ENCODE peak calls at places on chromosomes 5 and 9, in six cellular contexts. B is heart right ventricle; K is tibial nerve; H is mesendoderm; X is CD4-positive, CD25-positive, alpha-beta regulatory T cell; D is mammary epithelial cell. G is an unnamed sample.

GRCh38 chr5:81147011-81147594 is 86.0 kb upstream of the CKMT2 start:
- DNase-seq in B (no peak), K (no peak), H (no peak), X (no peak), D (no peak), G (no peak)

GRCh38 chr5:177389368-177390169 is 5.3 kb downstream of the SLC34A1 start:
- DNase-seq in B (no peak), K (no peak), H (peak; percentile 69), X (peak; percentile 30), D (peak; percentile 96), G (peak; percentile 67)

GRCh38 chr5:10684303-10685086 is 76.5 kb downstream of the DAP start:
- DNase-seq in B (no peak), K (no peak), H (no peak), X (no peak), D (peak; percentile 76), G (no peak)

GRCh38 chr5:108339220-108339619 is 42.7 kb downstream of the FBXL17 start:
- DNase-seq in B (no peak), K (no peak), H (peak; percentile 10), X (no peak), D (no peak), G (no peak)

GRCh38 chr9:69675563-69675962 is 3.4 kb upstream of the APBA1 start:
- DNase-seq in B (no peak), K (no peak), H (no peak), X (no peak), D (no peak), G (no peak)

GRCh38 chr5:100131161-100131560 is 404.0 kb upstream of the FAM174A start:
- DNase-seq in B (no peak), K (no peak), H (no peak), X (no peak), D (no peak), G (no peak)

GRCh38 chr5:17189381-17190036 is 27.9 kb upstream of the BASP1 start:
- DNase-seq in B (peak; percentile 70), K (peak; percentile 73), H (peak; percentile 93), X (peak; percentile 3), D (peak; percentile 52), G (peak; percentile 89)

GRCh38 chr9:19922476-19923118 is 133.8 kb upstream of the SLC24A2 start:
- DNase-seq in B (no peak), K (no peak), H (peak; percentile 81), X (no peak), D (peak; percentile 51), G (peak; percentile 75)

GRCh38 chr5:157180374-157181264 is at the start of gene ITK:
- DNase-seq in B (no peak), K (no peak), H (no peak), X (peak; percentile 38), D (no peak), G (no peak)

GRCh38 chr9:131875828-131876485 is 136.1 kb upstream of the RAPGEF1 start:
- DNase-seq in B (no peak), K (no peak), H (no peak), X (no peak), D (peak; percentile 23), G (no peak)

GRCh38 chr9:135098400-135099105 is 11.1 kb downstream of the OLFM1 start:
- DNase-seq in B (no peak), K (no peak), H (peak; percentile 79), X (no peak), D (peak; percentile 6), G (peak; percentile 85)

GRCh38 chr5:93800988-93801811 is 59.8 kb upstream of the POU5F2 start:
- DNase-seq in B (no peak), K (no peak), H (peak; percentile 35), X (no peak), D (peak; percentile 65), G (peak; percentile 53)

GRCh38 chr5:157610990-157611389 is 35.4 kb upstream of the ADAM19 start:
- DNase-seq in B (no peak), K (no peak), H (peak; percentile 91), X (no peak), D (no peak), G (no peak)

GRCh38 chr9:136835162-136835931 is 6.9 kb upstream of the AJM1 start:
- DNase-seq in B (peak; percentile 11), K (no peak), H (no peak), X (no peak), D (no peak), G (no peak)

GRCh38 chr9:19642256-19642655 is 146.6 kb downstream of the SLC24A2 start:
- DNase-seq in B (no peak), K (no peak), H (no peak), X (no peak), D (no peak), G (peak; percentile 11)

GRCh38 chr9:127083133-127083532 is 39.3 kb downstream of the ANGPTL2 start:
- DNase-seq in B (no peak), K (no peak), H (no peak), X (no peak), D (no peak), G (no peak)

GRCh38 chr5:77718934-77719610 is 57.1 kb downstream of the TBCA start:
- DNase-seq in B (no peak), K (no peak), H (no peak), X (no peak), D (no peak), G (no peak)

GRCh38 chr9:89077519-89077918 is 86.3 kb downstream of the S1PR3 start:
- DNase-seq in B (no peak), K (no peak), H (no peak), X (no peak), D (no peak), G (no peak)

GRCh38 chr9:84394036-84394435 is 53.5 kb upstream of the SLC28A3 start:
- DNase-seq in B (no peak), K (no peak), H (no peak), X (no peak), D (no peak), G (no peak)

GRCh38 chr9:97959585-97959984 is 21.6 kb upstream of the HEMGN start:
- DNase-seq in B (no peak), K (no peak), H (no peak), X (no peak), D (no peak), G (no peak)

GRCh38 chr5:12794476-12795332 is 890.5 kb upstream of the CTNND2 start:
- DNase-seq in B (no peak), K (no peak), H (no peak), X (no peak), D (no peak), G (no peak)

GRCh38 chr9:129520981-129521380 is 99.9 kb downstream of the C9orf50 start:
- DNase-seq in B (no peak), K (no peak), H (no peak), X (no peak), D (no peak), G (no peak)

GRCh38 chr9:133242241-133242640 is 32.8 kb downstream of the ABO start:
- DNase-seq in B (no peak), K (no peak), H (no peak), X (no peak), D (no peak), G (no peak)

GRCh38 chr9:114116061-114116747 is 17.1 kb upstream of the KIF12 start:
- DNase-seq in B (peak; percentile 33), K (no peak), H (no peak), X (no peak), D (no peak), G (no peak)
- H3K27me3 ChIP-seq in B (peaks cover 37% of the 10 kb centered on the region), K (no peaks in the 10 kb centered on the region), H (no peaks in the 10 kb centered on the region), X (no peaks in the 10 kb centered on the region), D (peaks cover 13% of the 10 kb centered on the region), G (no peaks in the 10 kb centered on the region)

GRCh38 chr5:42949348-42950090 is 90.6 kb downstream of the ANXA2R start:
- DNase-seq in B (peak; percentile 45), K (no peak), H (no peak), X (peak; percentile 56), D (no peak), G (peak; percentile 87)

GRCh38 chr5:42950091-42950465 is 90.0 kb downstream of the ANXA2R start:
- DNase-seq in B (no peak), K (no peak), H (no peak), X (no peak), D (no peak), G (no peak)

GRCh38 chr5:42951169-42951846 is 88.8 kb downstream of the ANXA2R start:
- DNase-seq in B (peak; percentile 49), K (no peak), H (no peak), X (peak; percentile 71), D (no peak), G (no peak)

GRCh38 chr5:42950466-42951168 is 89.5 kb downstream of the ANXA2R start:
- DNase-seq in B (peak; percentile 29), K (peak; percentile 34), H (peak; percentile 79), X (peak; percentile 64), D (peak; percentile 98), G (peak; percentile 99)

DNA sequence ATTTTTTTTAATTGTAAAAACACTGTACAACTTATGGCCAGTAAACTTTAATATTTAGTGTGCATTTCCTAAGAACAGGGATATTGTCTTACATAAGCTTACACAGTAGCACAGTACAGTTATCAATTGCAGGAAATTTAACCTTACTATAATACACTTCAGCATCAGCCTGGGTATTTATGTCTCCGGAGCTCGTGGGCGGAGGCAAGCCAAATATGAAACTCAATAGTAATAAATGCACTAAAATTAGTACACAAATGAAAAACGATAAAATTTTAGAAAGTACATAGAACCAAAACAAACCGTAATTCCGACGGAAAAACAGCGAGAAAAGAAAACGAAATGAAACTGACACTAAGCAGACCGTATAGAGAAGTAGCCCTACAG is 91.2 kb downstream of the ANXA2R start:
- DNase-seq in B (no peak), K (no peak), H (no peak), X (no peak), D (no peak), G (no peak)
- H3K4me3 ChIP-seq in B (peak overlapping the region; percentile 32), K (peak overlapping the region; percentile 58), H (no peak overlapping the region), X (peak overlapping the region; percentile 88), D (no peak overlapping the region), G (no peak overlapping the region)

GRCh38 chr5:162325143-162325727 is 257.7 kb downstream of the GABRG2 start:
- DNase-seq in B (no peak), K (no peak), H (no peak), X (no peak), D (no peak), G (no peak)

GRCh38 chr5:162324356-162324755 is 256.8 kb downstream of the GABRG2 start:
- DNase-seq in B (no peak), K (no peak), H (no peak), X (no peak), D (no peak), G (no peak)

DNA sequence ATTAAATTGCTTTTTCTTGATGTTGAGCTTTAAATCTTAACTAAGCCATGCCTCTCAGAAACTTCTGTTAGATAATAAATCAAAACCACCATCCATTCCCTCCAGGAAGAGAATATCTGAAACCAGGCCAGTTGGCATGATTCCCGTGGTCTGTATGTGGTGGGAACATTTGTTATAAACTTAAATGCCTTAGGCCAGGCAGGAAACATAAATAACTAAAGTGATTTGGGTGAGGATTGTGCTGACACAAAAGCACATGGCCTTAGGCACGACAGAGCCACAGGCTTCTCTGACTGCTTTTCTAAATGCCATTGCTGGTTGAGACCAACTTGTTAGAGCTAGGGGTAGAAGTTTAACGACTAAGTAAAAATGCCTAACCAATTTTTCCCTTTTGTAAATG is 255.9 kb downstream of the GABRG2 start:
- DNase-seq in B (no peak), K (no peak), H (peak; percentile 56), X (no peak), D (no peak), G (no peak)
- H3K27me3 ChIP-seq in B (no peaks in the 10 kb centered on the region), K (no peaks in the 10 kb centered on the region), H (no peaks in the 10 kb centered on the region), X (no peaks in the 10 kb centered on the region), D (no peaks in the 10 kb centered on the region), G (no peaks in the 10 kb centered on the region)

DNA sequence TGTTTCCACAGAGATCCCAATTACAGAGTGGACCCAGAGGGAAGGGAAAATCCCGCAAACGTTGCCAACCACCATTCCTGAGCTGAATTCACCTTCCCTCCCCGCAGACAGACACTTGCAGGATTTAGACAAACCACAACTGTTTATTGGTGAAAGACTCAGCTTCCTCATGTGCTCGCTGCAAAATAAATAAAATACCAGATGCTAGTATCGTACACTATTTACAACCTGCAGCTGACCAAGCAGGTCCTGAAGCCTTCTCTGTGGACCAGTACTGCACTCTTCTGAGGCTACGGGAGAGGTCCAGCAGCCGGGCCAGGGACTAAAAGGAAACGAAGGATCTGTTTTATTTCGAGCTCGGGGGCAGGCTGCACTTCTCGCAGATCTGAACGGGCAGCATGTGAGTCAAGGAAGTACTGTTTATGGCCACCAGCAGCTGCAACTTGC is 2.4 kb downstream of the CCNO start:
- DNase-seq in B (no peak), K (no peak), H (no peak), X (no peak), D (no peak), G (no peak)
- H3K4me3 ChIP-seq in B (peak overlapping the region; percentile 20), K (peak overlapping the region; percentile 64), H (no peak overlapping the region), X (no peak overlapping the region), D (no peak overlapping the region), G (peak overlapping the region; percentile 39)